ENCODE peak calls at places on chromosomes 2 and 18, in five cellular contexts. J is IMR-90, Y is neuronal stem cell, X is H9, B is H1. Q is an unnamed sample.
A peak's percentile ranks its signal among the peaks of the same experiment; 100 is the strongest.

GRCh38 chr18:8747440-8747937 is 42.1 kb downstream of the MTCL1 start:
- DNase-seq in J (peak; percentile 96), Y (no peak), X (no peak), B (no peak), Q (no peak)

GRCh38 chr2:211085056-211085680 is 528.8 kb downstream of the CPS1 start:
- DNase-seq in J (peak; percentile 1), Y (peak; percentile 9), X (no peak), B (no peak), Q (no peak)

GRCh38 chr2:158651358-158652057 is 143.6 kb upstream of the DAPL1 start:
- DNase-seq in J (no peak), Y (no peak), X (no peak), B (no peak), Q (no peak)

GRCh38 chr2:101858246-101858645 is 133.5 kb upstream of the IL1R2 start:
- DNase-seq in J (no peak), Y (no peak), X (no peak), B (no peak), Q (peak; percentile 84)

GRCh38 chr2:69386376-69386775 is 651 bp downstream of the GFPT1 start:
- DNase-seq in J (no peak), Y (no peak), X (no peak), B (no peak), Q (no peak)

GRCh38 chr2:236803621-236804020 is 234.0 kb downstream of the ACKR3 start:
- DNase-seq in J (no peak), Y (no peak), X (peak; percentile 76), B (no peak), Q (no peak)

GRCh38 chr2:174490032-174490431 is 3.2 kb upstream of the GPR155 start:
- DNase-seq in J (no peak), Y (no peak), X (no peak), B (no peak), Q (no peak)

GRCh38 chr18:57803119-57803969 is at the start of gene ATP8B1:
- DNase-seq in J (peak; percentile 73), Y (peak; percentile 47), X (peak; percentile 91), B (peak; percentile 56), Q (peak; percentile 97)

GRCh38 chr18:7021994-7022840 is 95.4 kb downstream of the LAMA1 start:
- DNase-seq in J (peak; percentile 43), Y (no peak), X (no peak), B (no peak), Q (peak; percentile 97)

GRCh38 chr2:230660294-230661060 is 52.2 kb upstream of the CAB39 start:
- DNase-seq in J (no peak), Y (no peak), X (no peak), B (no peak), Q (no peak)

GRCh38 chr2:223877771-223878410 is 40.5 kb upstream of the AP1S3 start:
- DNase-seq in J (no peak), Y (no peak), X (no peak), B (no peak), Q (peak; percentile 15)

GRCh38 chr2:109171444-109172334 is 42.7 kb downstream of the SH3RF3 start:
- DNase-seq in J (peak; percentile 99), Y (no peak), X (no peak), B (no peak), Q (no peak)

GRCh38 chr18:23833714-23834113 is 144.5 kb downstream of the LAMA3 start:
- DNase-seq in J (no peak), Y (no peak), X (no peak), B (no peak), Q (peak; percentile 75)

GRCh38 chr2:43269706-43270105 is 43.3 kb upstream of the ZFP36L2 start:
- DNase-seq in J (peak; percentile 81), Y (no peak), X (no peak), B (no peak), Q (no peak)

GRCh38 chr18:634551-635045 is 22.9 kb upstream of the TYMS start:
- DNase-seq in J (no peak), Y (no peak), X (no peak), B (peak; percentile 5), Q (no peak)

GRCh38 chr2:239316562-239317465 is 84.0 kb downstream of the HDAC4 start:
- DNase-seq in J (peak; percentile 41), Y (no peak), X (peak; percentile 17), B (no peak), Q (no peak)

GRCh38 chr2:233244818-233245217 is 6.7 kb upstream of the ATG16L1 start:
- DNase-seq in J (peak; percentile 16), Y (no peak), X (no peak), B (no peak), Q (peak; percentile 94)

GRCh38 chr2:122469147-122469546 is 713.7 kb downstream of the TSN start:
- DNase-seq in J (no peak), Y (no peak), X (no peak), B (no peak), Q (no peak)

GRCh38 chr2:188668017-188668663 is 306.0 kb upstream of the COL3A1 start:
- DNase-seq in J (peak; percentile 93), Y (no peak), X (no peak), B (no peak), Q (peak; percentile 14)

GRCh38 chr2:234952270-234953115 is 676 bp downstream of the SH3BP4 start:
- DNase-seq in J (no peak), Y (no peak), X (no peak), B (no peak), Q (peak; percentile 66)
- H3K4ac ChIP-seq in J (peak overlapping the region; percentile 94), Y (no peak overlapping the region), X (no peak overlapping the region), B (no peak overlapping the region), Q (peak overlapping the region; percentile 28)

DNA sequence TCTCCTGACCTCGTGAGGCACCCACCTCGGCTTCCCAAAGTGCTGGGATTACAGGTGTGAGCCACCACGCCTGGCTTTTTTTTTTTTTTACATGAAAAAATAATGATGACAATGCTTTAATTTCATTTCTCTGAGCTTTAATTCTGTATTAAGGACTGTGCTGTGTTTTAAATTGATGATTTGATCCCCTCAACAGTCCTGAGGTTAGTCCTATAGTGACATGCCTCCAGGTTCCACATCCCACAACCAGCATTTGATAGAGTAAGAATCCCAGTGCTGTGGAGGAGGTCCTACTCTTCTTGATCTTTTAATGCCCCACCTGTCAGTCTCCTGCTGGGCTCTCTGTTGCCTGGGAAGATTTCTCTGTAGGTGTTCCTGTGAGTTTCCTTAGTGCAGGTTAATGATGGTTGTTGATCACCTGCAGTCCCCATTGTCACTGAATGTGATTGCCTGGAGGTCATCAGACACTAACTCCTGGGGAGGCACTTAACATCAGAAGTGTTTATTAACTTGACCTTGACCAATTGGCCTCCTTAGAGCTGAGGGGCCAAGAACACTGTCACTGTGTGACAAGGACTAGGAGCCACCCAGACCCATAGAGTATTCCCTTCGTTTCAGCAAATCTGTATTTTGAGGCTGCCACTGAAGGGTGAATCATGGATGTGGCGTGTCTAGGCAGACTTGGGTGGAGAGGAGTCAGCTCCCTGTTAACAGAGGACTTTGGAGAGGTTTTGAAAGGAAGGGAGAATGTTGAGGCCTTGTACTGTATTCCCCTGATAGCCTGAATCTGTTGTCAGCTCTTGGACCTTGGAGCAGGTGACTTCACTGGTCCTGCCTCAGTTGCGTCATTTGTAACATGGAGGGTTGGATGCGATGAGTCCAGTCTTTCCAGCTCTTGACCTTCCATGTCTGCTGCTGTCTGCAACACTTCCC is 11.5 kb downstream of the ASAP2 start:
- DNase-seq in J (no peak), Y (no peak), X (peak; percentile 63), B (no peak), Q (no peak)
- H3K4ac ChIP-seq in J (peak overlapping the region; percentile 50), Y (no peak overlapping the region), X (no peak overlapping the region), B (no peak overlapping the region), Q (no peak overlapping the region)

GRCh38 chr2:58046335-58046584 is 346 bp upstream of the VRK2 start:
- DNase-seq in J (no peak), Y (no peak), X (no peak), B (no peak), Q (no peak)
- H3K4ac ChIP-seq in J (peak overlapping the region; percentile 91), Y (no peak overlapping the region), X (no peak overlapping the region), B (no peak overlapping the region), Q (no peak overlapping the region)

GRCh38 chr2:61926921-61927477 is 21.5 kb downstream of the COMMD1 start:
- DNase-seq in J (no peak), Y (no peak), X (no peak), B (no peak), Q (no peak)
- H3K4ac ChIP-seq in J (no peak overlapping the region), Y (no peak overlapping the region), X (no peak overlapping the region), B (no peak overlapping the region), Q (no peak overlapping the region)

GRCh38 chr18:48950536-48951447 is at the start of gene SMAD7:
- DNase-seq in J (no peak), Y (no peak), X (peak; percentile 22), B (no peak), Q (no peak)
- H3K4ac ChIP-seq in J (peak within 1 kb of the TSS; percentile 93), Y (no peak within 1 kb of the TSS), X (no peak within 1 kb of the TSS), B (peak within 1 kb of the TSS; percentile 92), Q (peak within 1 kb of the TSS; percentile 99)

GRCh38 chr2:23925702-23926288 is 1.1 kb downstream of the ATAD2B start:
- DNase-seq in J (peak; percentile 68), Y (peak; percentile 37), X (no peak), B (no peak), Q (peak; percentile 64)

GRCh38 chr2:23926750-23927627 is at the start of gene ATAD2B:
- DNase-seq in J (peak; percentile 94), Y (peak; percentile 95), X (peak; percentile 95), B (peak; percentile 85), Q (peak; percentile 97)

GRCh38 chr2:23924589-23925359 is 2.1 kb downstream of the ATAD2B start:
- DNase-seq in J (no peak), Y (no peak), X (no peak), B (no peak), Q (no peak)

DNA sequence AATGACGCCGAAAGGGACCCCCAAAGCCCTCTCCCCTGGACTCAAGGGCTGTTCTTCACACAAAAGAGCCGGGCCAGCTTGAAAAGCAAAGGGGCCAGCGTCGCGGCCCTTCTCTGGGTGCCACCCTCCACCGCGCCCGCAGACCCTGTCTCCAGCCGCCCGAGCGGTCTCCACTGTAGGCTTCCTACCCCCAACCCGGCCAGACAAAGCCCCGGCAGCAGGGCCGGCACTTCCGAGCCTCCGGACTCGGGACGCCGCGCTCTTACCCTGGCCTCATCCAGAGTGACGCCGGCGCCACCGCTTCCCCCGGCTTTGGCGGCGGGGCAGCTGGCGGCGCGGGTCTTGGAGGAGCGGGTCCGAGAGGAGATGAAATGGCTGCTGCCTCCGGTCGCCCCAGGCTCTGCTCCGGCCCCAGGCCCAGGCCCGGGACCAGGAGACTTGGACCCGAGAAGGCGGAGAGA is 604 bp downstream of the ATAD2B start:
- DNase-seq in J (no peak), Y (peak; percentile 47), X (peak; percentile 46), B (no peak), Q (peak; percentile 28)
- H3K4ac ChIP-seq in J (peak overlapping the region; percentile 93), Y (no peak overlapping the region), X (peak overlapping the region; percentile 73), B (no peak overlapping the region), Q (peak overlapping the region; percentile 96)

DNA sequence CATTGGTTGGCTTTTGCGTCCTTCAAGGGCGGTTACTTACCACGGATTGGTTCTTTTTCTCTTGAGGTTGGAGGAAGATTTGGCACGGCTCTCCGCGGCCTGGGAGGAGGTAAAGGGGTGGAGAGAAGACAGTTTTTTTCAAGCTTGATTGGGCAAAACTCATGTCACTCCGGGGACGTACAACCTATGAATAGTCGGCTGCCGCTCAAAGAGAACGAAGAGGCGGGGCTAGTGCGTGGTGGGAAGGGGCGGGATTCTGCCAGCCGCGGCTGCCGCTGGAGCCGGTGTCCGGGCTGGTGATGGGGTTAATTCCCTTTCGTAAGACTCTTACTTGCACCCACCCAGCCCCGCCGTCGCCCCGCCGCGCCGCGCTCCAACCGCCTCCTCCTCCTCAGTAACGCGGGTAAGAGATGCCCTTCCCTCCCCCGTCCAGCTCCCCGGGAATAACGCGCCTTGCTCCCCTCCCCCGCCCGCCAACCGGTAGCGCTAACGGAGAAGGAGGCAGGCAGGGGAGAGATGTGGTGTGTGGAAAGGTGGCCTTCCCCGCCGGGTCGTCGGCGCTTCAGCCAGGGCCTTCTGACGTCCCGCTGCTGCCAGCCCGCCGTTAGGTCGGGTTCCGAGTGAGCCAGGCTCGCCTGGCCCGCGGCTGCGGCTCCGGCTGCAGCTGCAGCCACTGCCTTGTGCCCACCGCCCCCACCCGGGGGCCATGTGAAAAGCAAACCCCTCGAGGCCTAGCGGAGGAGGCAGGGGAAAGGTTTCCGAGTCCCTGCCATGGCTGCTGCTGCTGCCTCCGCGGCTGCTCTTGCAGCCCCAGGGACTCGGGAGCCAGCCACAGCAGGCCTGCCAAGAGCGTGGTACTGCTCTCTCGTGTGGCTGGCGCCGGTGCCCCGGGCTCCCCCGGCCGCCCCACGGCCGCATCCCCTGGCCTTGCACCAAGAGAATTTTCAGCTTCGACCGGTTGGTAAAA is at the start of gene R3HDM1:
- DNase-seq in J (peak; percentile 100), Y (peak; percentile 100), X (peak; percentile 98), B (peak; percentile 98), Q (peak; percentile 100)
- H3K4ac ChIP-seq in J (peak within 1 kb of the TSS; percentile 26), Y (peak within 1 kb of the TSS; percentile 78), X (no peak within 1 kb of the TSS), B (no peak within 1 kb of the TSS), Q (peak within 1 kb of the TSS; percentile 19)

Q was measured in trophoblast cell.